ENCODE peak calls at places on chromosomes 7 and 10, in five cellular contexts. R, L, Z, E and S are unnamed samples.

GRCh38 chr7:77684030-77684429 is 12.2 kb upstream of the RSBN1L start:
- DNase-seq in Z (no peak), L (peak; percentile 89), E (peak; percentile 35), R (peak; percentile 66), S (no peak)

GRCh38 chr7:5214641-5215040 is 24.6 kb downstream of the WIPI2 start:
- DNase-seq in E (no peak), Z (no peak), L (no peak), R (no peak), S (no peak)

GRCh38 chr10:67812007-67812406 is 26.0 kb downstream of the DNAJC12 start:
- DNase-seq in E (no peak), Z (no peak), R (no peak), L (no peak), S (no peak)

GRCh38 chr7:94295805-94296204 is 98.9 kb upstream of the COL1A2 start:
- DNase-seq in Z (no peak), L (peak; percentile 91), E (no peak), R (no peak), S (peak; percentile 73)

GRCh38 chr7:155467846-155468821 is 10.2 kb downstream of the EN2 start:
- DNase-seq in L (no peak), R (no peak), Z (no peak), E (peak; percentile 25), S (no peak)

GRCh38 chr7:55063633-55064032 is 44.8 kb downstream of the EGFR start:
- DNase-seq in E (no peak), L (no peak), R (no peak), Z (no peak), S (no peak)

GRCh38 chr7:148394582-148394981 is 196.0 kb upstream of the C7orf33 start:
- DNase-seq in E (no peak), L (no peak), Z (no peak), R (no peak), S (no peak)

GRCh38 chr10:46006219-46006618 is 24.2 kb downstream of the NCOA4 start:
- DNase-seq in R (no peak), Z (no peak), E (no peak), L (peak; percentile 49), S (no peak)

GRCh38 chr10:88944813-88945212 is 7.8 kb downstream of the ACTA2 start:
- DNase-seq in Z (peak; percentile 42), R (no peak), E (no peak), L (no peak), S (no peak)

GRCh38 chr7:50119815-50120637 is 27.0 kb upstream of the ZPBP start:
- DNase-seq in R (no peak), Z (peak; percentile 58), L (no peak), E (no peak), S (no peak)

DNA sequence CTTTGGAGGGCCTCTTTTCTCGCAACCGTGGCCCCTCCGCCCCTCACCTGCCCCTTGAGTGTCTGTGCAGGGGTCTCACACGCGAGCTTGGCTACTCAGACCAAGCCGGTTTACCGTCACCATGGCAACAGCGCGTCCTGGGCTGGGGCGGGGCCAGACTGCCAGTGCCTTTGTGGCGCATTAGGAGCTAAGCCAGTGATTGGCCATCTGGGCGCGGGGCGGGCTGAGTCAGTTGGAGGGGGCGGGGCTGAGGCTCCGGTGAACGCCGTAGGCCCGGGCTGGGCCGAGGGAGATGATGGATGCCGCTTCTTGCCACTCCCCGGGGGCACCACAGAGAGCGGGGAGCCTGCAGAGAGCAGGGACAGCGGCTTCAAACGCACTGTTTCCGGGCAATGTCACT is 48.7 kb upstream of the FXYD4 start:
- DNase-seq in R (peak; percentile 53), L (peak; percentile 74), E (peak; percentile 93), Z (peak; percentile 64), S (peak; percentile 37)
- H3K4me3 ChIP-seq in R (no peak overlapping the region), L (peak overlapping the region; percentile 14), E (no peak overlapping the region), Z (no peak overlapping the region), S (peak overlapping the region; percentile 26)

GRCh38 chr7:130560972-130561371 is 69.1 kb downstream of the MEST start:
- DNase-seq in E (peak; percentile 29), R (no peak), Z (peak; percentile 78), L (peak; percentile 68), S (no peak)
- TF ChIP-seq CTCF in E (peak; percentile 65), R (no peak), Z (peak; percentile 37), L (peak; percentile 41), S (no peak)

DNA sequence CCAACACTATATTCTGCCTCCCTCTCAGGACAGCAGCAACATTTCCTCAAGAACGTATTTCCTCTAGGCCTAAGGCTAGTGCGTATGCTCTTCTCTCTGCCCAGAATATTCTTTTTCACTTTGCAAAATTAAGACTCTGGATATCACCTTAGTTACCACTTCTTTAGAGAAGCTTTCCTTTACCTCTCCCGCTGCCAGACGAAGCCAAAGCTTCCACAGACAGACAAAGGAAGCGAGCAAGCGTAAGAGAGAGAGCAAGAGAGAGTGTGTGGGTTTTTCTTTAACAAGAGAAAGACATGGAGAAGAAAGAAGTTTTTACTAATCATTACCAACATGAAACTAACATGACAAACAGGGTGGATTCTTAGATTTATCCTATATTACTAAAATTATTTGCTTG is 64.1 kb downstream of the P4HA1 start:
- DNase-seq in Z (no peak), E (no peak), R (no peak), L (no peak), S (no peak)
- H3K4me3 ChIP-seq in Z (no peak overlapping the region), E (no peak overlapping the region), R (no peak overlapping the region), L (no peak overlapping the region), S (no peak overlapping the region)

GRCh38 chr10:97062058-97062457 is 123.7 kb downstream of the SLIT1 start:
- DNase-seq in L (no peak), R (no peak), E (no peak), Z (no peak), S (no peak)
- TF ChIP-seq CTCF in L (no peak), R (no peak), E (no peak), Z (no peak), S (no peak)

GRCh38 chr10:102660891-102661613 is 16.8 kb downstream of the TRIM8 start:
- DNase-seq in Z (peak; percentile 92), R (no peak), E (peak; percentile 79), L (peak; percentile 71), S (no peak)
- H3K4me3 ChIP-seq in Z (peak overlapping the region; percentile 23), R (no peak overlapping the region), E (no peak overlapping the region), L (no peak overlapping the region), S (no peak overlapping the region)

GRCh38 chr10:15719899-15720634 is at the start of gene ITGA8:
- DNase-seq in R (no peak), L (no peak), Z (peak; percentile 6), E (no peak), S (no peak)
- TF ChIP-seq CTCF in R (no peak), L (peak; percentile 30), Z (no peak), E (no peak), S (peak; percentile 60)

GRCh38 chr10:58644311-58644710 is 131.6 kb downstream of the BICC1 start:
- DNase-seq in L (no peak), E (no peak), Z (no peak), R (no peak), S (no peak)

GRCh38 chr10:58641095-58641531 is 128.4 kb downstream of the BICC1 start:
- DNase-seq in R (no peak), L (peak; percentile 96), E (no peak), Z (no peak), S (peak; percentile 96)

GRCh38 chr10:58642283-58642682 is 129.6 kb downstream of the BICC1 start:
- DNase-seq in R (no peak), L (peak; percentile 64), E (no peak), Z (no peak), S (no peak)

GRCh38 chr10:58643029-58643428 is 130.4 kb downstream of the BICC1 start:
- DNase-seq in R (no peak), E (no peak), Z (no peak), L (no peak), S (no peak)

GRCh38 chr10:58641708-58642107 is 129.0 kb downstream of the BICC1 start:
- DNase-seq in E (no peak), L (peak; percentile 86), Z (no peak), R (no peak), S (peak; percentile 72)
- H3K4me3 ChIP-seq in E (no peak overlapping the region), L (no peak overlapping the region), Z (no peak overlapping the region), R (no peak overlapping the region), S (no peak overlapping the region)

GRCh38 chr10:96047004-96047649 is 3.7 kb downstream of the CCNJ start:
- DNase-seq in R (no peak), Z (no peak), L (no peak), E (no peak), S (no peak)
- TF ChIP-seq CTCF in R (no peak), Z (no peak), L (no peak), E (no peak), S (peak; percentile 10)

DNA sequence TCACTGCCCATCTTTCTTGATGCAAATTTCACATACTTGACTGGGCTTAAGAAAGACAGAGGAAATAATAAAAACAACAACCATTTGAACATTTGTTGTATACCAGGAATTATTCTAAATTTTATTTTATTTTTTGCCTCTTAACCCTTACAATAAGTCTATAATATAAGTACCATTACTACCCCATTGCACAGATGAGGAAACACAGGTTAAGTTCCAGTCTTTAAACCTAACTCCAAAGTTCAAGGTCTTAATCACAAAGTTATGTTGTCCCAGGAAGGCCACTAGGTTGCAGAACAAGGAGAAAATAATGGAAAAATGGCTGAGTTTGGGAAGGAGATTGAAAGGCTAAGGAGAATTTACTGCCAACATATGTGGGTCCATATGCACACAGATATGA is 3.5 kb downstream of the FKBP14 start:
- DNase-seq in Z (no peak), L (no peak), R (no peak), E (no peak), S (no peak)
- H3K4me3 ChIP-seq in Z (no peak overlapping the region), L (no peak overlapping the region), R (no peak overlapping the region), E (no peak overlapping the region), S (no peak overlapping the region)

GRCh38 chr10:110190170-110190569 is 17.2 kb upstream of the MXI1 start:
- DNase-seq in R (no peak), E (no peak), Z (no peak), L (no peak), S (no peak)

GRCh38 chr10:110192552-110192951 is 14.9 kb upstream of the MXI1 start:
- DNase-seq in E (no peak), L (no peak), R (no peak), Z (peak; percentile 57), S (no peak)
- TF ChIP-seq CTCF in E (no peak), L (no peak), R (no peak), Z (peak; percentile 22), S (no peak)